ENCODE peak calls at places on chromosomes 6 and 20, in ten cellular contexts. C is fibroblast of the aortic adventitia, J is HFFc6, U is cardiac muscle cell, K is foreskin keratinocyte, O is type B pancreatic cell, T is psoas muscle, G is adrenal gland, D is right lobe of liver, R is A549. Y is an unnamed sample.

GRCh38 chr6:30060634-30060981 is 457 bp upstream of the POLR1H start:
- DNase-seq in O (no peak), J (peak; percentile 47), C (no peak), G (peak; percentile 60), D (peak; percentile 61), U (peak; percentile 46), T (peak; percentile 69), K (no peak), R (no peak), Y (peak; percentile 69)

GRCh38 chr6:160102956-160103824 is 18.4 kb upstream of the SLC22A1 start:
- DNase-seq in T (no peak), D (no peak), R (peak; percentile 27), U (peak; percentile 37), C (peak; percentile 35), G (peak; percentile 20), J (peak; percentile 36), O (no peak), K (no peak), Y (peak; percentile 65)

GRCh38 chr20:34111712-34112599 is at the start of gene EIF2S2:
- DNase-seq in R (peak; percentile 92), T (peak; percentile 98), U (peak; percentile 99), C (peak; percentile 98), G (peak; percentile 98), O (peak; percentile 99), J (peak; percentile 96), K (peak; percentile 91), D (peak; percentile 97), Y (peak; percentile 98)

GRCh38 chr6:123715243-123715863 is 78.6 kb upstream of the TRDN start:
- DNase-seq in T (no peak), O (no peak), C (peak; percentile 63), U (peak; percentile 24), J (no peak), G (peak; percentile 50), K (no peak), R (no peak), D (no peak), Y (no peak)

GRCh38 chr6:160791459-160791858 is 89.4 kb downstream of the PLG start:
- DNase-seq in J (no peak), U (no peak), K (peak; percentile 44), T (no peak), C (no peak), G (no peak), D (no peak), O (no peak), R (no peak), Y (no peak)

GRCh38 chr6:28336284-28337024 is 506 bp upstream of the ZSCAN31 start:
- DNase-seq in D (no peak), K (no peak), R (no peak), J (no peak), C (peak; percentile 31), G (peak; percentile 41), U (peak; percentile 58), T (no peak), O (no peak), Y (no peak)

GRCh38 chr6:17381429-17382147 is 11.8 kb upstream of the CAP2 start:
- DNase-seq in D (no peak), K (no peak), T (peak; percentile 65), G (no peak), U (peak; percentile 85), O (no peak), R (peak; percentile 4), C (peak; percentile 58), J (peak; percentile 55), Y (peak; percentile 75)

GRCh38 chr6:15879372-15880261 is 216.8 kb upstream of the DTNBP1 start:
- DNase-seq in R (no peak), D (no peak), U (peak; percentile 79), G (peak; percentile 77), J (no peak), C (peak; percentile 30), K (no peak), T (peak; percentile 85), O (peak; percentile 76), Y (peak; percentile 69)

GRCh38 chr6:21024621-21025020 is 490.4 kb downstream of the CDKAL1 start:
- DNase-seq in T (no peak), G (no peak), K (no peak), J (no peak), C (peak; percentile 43), O (no peak), D (no peak), R (no peak), U (peak; percentile 50), Y (no peak)

GRCh38 chr6:21023210-21023609 is 489.0 kb downstream of the CDKAL1 start:
- DNase-seq in C (no peak), O (no peak), U (no peak), T (no peak), J (no peak), D (no peak), G (no peak), R (no peak), K (peak; percentile 47), Y (no peak)

GRCh38 chr6:21022343-21023107 is 488.3 kb downstream of the CDKAL1 start:
- DNase-seq in J (no peak), R (no peak), G (no peak), T (no peak), O (no peak), U (peak; percentile 87), D (no peak), K (peak; percentile 97), C (peak; percentile 86), Y (no peak)

DNA sequence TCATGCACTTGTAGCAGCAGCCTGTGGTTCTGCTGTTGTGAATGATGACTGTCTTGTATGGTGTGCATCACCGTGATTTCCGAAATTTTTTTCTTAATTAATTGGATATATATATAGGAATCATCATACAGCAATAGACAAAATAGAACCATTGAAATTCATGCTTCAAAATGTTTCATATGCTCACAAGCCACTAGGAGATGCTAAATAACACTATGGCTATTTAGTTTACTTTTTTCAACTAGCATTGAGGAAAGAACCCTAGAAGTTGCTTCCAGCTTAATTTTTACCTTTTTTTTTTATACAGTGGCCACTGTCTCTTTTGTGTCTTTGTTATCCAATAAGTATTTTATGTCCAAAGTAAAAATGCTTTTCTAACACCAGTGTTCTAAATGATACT is 485.4 kb downstream of the CDKAL1 start:
- DNase-seq in T (no peak), O (no peak), U (peak; percentile 41), K (no peak), J (no peak), G (no peak), D (no peak), R (no peak), C (peak; percentile 36), Y (no peak)
- TF ChIP-seq CTCF in T (no peak), O (peak; percentile 19), U (peak; percentile 56), K (peak; percentile 60), J (peak; percentile 50), G (no peak), D (peak; percentile 24), R (no peak), C (peak; percentile 61), Y (no peak)

GRCh38 chr6:52694404-52694803 is 23.5 kb downstream of the TMEM14A start:
- DNase-seq in T (no peak), O (no peak), C (no peak), R (no peak), U (no peak), D (no peak), K (no peak), G (no peak), J (no peak), Y (no peak)

GRCh38 chr6:52686878-52687699 is 16.2 kb downstream of the TMEM14A start:
- DNase-seq in R (no peak), J (no peak), K (no peak), T (no peak), D (no peak), U (no peak), O (no peak), C (no peak), G (no peak), Y (no peak)

GRCh38 chr6:52689857-52690256 is 18.9 kb downstream of the TMEM14A start:
- DNase-seq in U (no peak), O (no peak), C (no peak), J (no peak), T (no peak), G (no peak), R (no peak), D (no peak), K (no peak), Y (no peak)

GRCh38 chr6:52693777-52694176 is 22.9 kb downstream of the TMEM14A start:
- DNase-seq in C (no peak), T (no peak), U (no peak), O (no peak), R (no peak), J (no peak), D (no peak), K (no peak), G (no peak), Y (no peak)

DNA sequence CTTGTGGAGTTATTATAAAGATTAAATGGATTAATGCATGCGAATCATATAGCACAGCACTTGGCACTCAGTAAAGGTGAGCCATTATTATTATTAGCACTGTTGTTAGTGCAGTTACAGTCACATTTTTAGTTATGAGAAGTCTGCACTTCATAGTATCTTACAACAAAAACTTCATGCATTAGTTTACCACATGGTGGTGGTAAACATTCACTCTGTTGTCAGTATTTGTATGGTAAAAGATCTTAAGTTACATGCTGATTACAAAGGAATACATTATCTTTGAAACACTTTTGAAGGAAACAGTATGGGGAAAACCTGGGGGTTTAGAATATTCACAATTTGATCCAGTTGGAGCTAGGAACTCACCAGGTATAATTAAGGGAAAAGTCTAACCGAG is 20.8 kb downstream of the TMEM14A start:
- DNase-seq in R (no peak), C (peak; percentile 29), K (no peak), U (peak; percentile 14), T (no peak), D (no peak), J (peak; percentile 16), G (no peak), O (no peak), Y (no peak)
- TF ChIP-seq CTCF in R (peak; percentile 8), C (no peak), K (peak; percentile 19), U (no peak), T (no peak), D (no peak), J (peak; percentile 57), G (peak; percentile 42), O (no peak), Y (no peak)

GRCh38 chr6:138289739-138290138 is 71.4 kb upstream of the PBOV1 start:
- DNase-seq in C (no peak), K (no peak), R (peak; percentile 6), U (no peak), J (no peak), O (no peak), T (no peak), G (no peak), D (peak; percentile 74), Y (no peak)

GRCh38 chr6:138285800-138286199 is 67.5 kb upstream of the PBOV1 start:
- DNase-seq in R (no peak), D (no peak), J (no peak), C (no peak), U (no peak), K (no peak), T (no peak), O (no peak), G (no peak), Y (no peak)

GRCh38 chr6:138290563-138290962 is 72.3 kb upstream of the PBOV1 start:
- DNase-seq in G (no peak), R (no peak), T (no peak), J (no peak), U (no peak), D (no peak), K (no peak), O (no peak), C (no peak), Y (no peak)

GRCh38 chr6:138286698-138287097 is 68.4 kb upstream of the PBOV1 start:
- DNase-seq in T (no peak), U (no peak), K (no peak), O (no peak), D (no peak), C (no peak), R (no peak), J (no peak), G (no peak), Y (no peak)

GRCh38 chr6:138287144-138287955 is 69.1 kb upstream of the PBOV1 start:
- DNase-seq in G (peak; percentile 63), U (peak; percentile 44), K (no peak), R (no peak), T (no peak), C (peak; percentile 51), J (peak; percentile 42), D (no peak), O (no peak), Y (no peak)
- TF ChIP-seq CTCF in G (peak; percentile 54), U (peak; percentile 58), K (peak; percentile 66), R (peak; percentile 46), T (peak; percentile 21), C (peak; percentile 36), J (peak; percentile 75), D (peak; percentile 65), O (peak; percentile 64), Y (no peak)

GRCh38 chr6:150924808-150925654 is 59.5 kb downstream of the MTHFD1L start:
- DNase-seq in T (no peak), R (no peak), O (no peak), C (peak; percentile 90), J (no peak), U (peak; percentile 75), G (no peak), K (no peak), D (no peak), Y (peak; percentile 34)
- TF ChIP-seq CTCF in T (no peak), R (no peak), O (no peak), C (peak; percentile 48), J (peak; percentile 19), U (no peak), G (no peak), K (no peak), D (no peak), Y (no peak)